ENCODE peak calls at places on chromosomes 12 and 14, in five cellular contexts. One of them, this sample, is unnamed.

GRCh38 chr12:56839489-56840442 is 76.6 kb downstream of the HSD17B6 start:
- DNase-seq in stomach: peak
- DNase-seq in HCT116: peak
- DNase-seq in prostate gland: peak
- DNase-seq in breast epithelium: no peak
- DNase-seq in this sample: peak

GRCh38 chr12:7934560-7935463 is 1.2 kb downstream of the SLC2A3 start:
- DNase-seq in stomach: no peak
- DNase-seq in breast epithelium: no peak
- DNase-seq in prostate gland: no peak
- DNase-seq in HCT116: no peak
- DNase-seq in this sample: no peak

GRCh38 chr12:121001841-121002483 is 14.3 kb downstream of the C12orf43 start:
- DNase-seq in breast epithelium: no peak
- DNase-seq in stomach: no peak
- DNase-seq in prostate gland: no peak
- DNase-seq in HCT116: no peak
- DNase-seq in this sample: peak

GRCh38 chr14:90642239-90642717 is 174.0 kb downstream of the TTC7B start:
- DNase-seq in stomach: no peak
- DNase-seq in breast epithelium: no peak
- DNase-seq in prostate gland: no peak
- DNase-seq in HCT116: no peak
- DNase-seq in this sample: no peak

GRCh38 chr14:89298056-89298834 is 118.8 kb downstream of the FOXN3 start:
- DNase-seq in stomach: no peak
- DNase-seq in prostate gland: peak
- DNase-seq in HCT116: no peak
- DNase-seq in breast epithelium: no peak
- DNase-seq in this sample: no peak

GRCh38 chr12:128966411-128966810 is 113.1 kb downstream of the GLT1D1 start:
- DNase-seq in breast epithelium: no peak
- DNase-seq in prostate gland: no peak
- DNase-seq in HCT116: no peak
- DNase-seq in stomach: no peak
- DNase-seq in this sample: no peak

GRCh38 chr14:42322486-42323284 is 716.0 kb downstream of the LRFN5 start:
- DNase-seq in breast epithelium: no peak
- DNase-seq in prostate gland: no peak
- DNase-seq in stomach: no peak
- DNase-seq in HCT116: no peak
- DNase-seq in this sample: no peak

GRCh38 chr14:95547626-95548327 is 12.9 kb downstream of the GLRX5 start:
- DNase-seq in stomach: no peak
- DNase-seq in HCT116: no peak
- DNase-seq in prostate gland: no peak
- DNase-seq in breast epithelium: no peak
- DNase-seq in this sample: no peak

GRCh38 chr12:126424696-126425095 is 1359.5 kb downstream of the AACS start:
- DNase-seq in stomach: no peak
- DNase-seq in breast epithelium: no peak
- DNase-seq in HCT116: no peak
- DNase-seq in prostate gland: no peak
- DNase-seq in this sample: no peak

GRCh38 chr14:68794130-68794855 is 1.4 kb upstream of the ZFP36L1 start:
- DNase-seq in prostate gland: peak
- DNase-seq in stomach: peak
- DNase-seq in breast epithelium: peak
- DNase-seq in HCT116: no peak
- DNase-seq in this sample: peak

GRCh38 chr12:94792690-94793089 is 142.3 kb upstream of the TMCC3 start:
- DNase-seq in breast epithelium: no peak
- DNase-seq in stomach: no peak
- DNase-seq in HCT116: no peak
- DNase-seq in prostate gland: no peak
- DNase-seq in this sample: no peak

GRCh38 chr14:78633747-78634146 is 463.6 kb downstream of the NRXN3 start:
- DNase-seq in HCT116: no peak
- DNase-seq in stomach: no peak
- DNase-seq in breast epithelium: no peak
- DNase-seq in prostate gland: peak
- DNase-seq in this sample: no peak

GRCh38 chr12:56763753-56764657 is 881 bp downstream of the HSD17B6 start:
- DNase-seq in breast epithelium: no peak
- DNase-seq in stomach: no peak
- DNase-seq in prostate gland: no peak
- DNase-seq in HCT116: no peak
- DNase-seq in this sample: no peak

GRCh38 chr12:3218150-3218845 is 141.1 kb downstream of the TSPAN9 start:
- DNase-seq in HCT116: no peak
- DNase-seq in prostate gland: peak
- DNase-seq in breast epithelium: peak
- DNase-seq in stomach: peak
- DNase-seq in this sample: no peak

GRCh38 chr12:65192963-65193516 is 23.7 kb downstream of the LEMD3 start:
- DNase-seq in prostate gland: no peak
- DNase-seq in breast epithelium: no peak
- DNase-seq in stomach: no peak
- DNase-seq in HCT116: no peak
- DNase-seq in this sample: no peak

GRCh38 chr12:55736780-55737580 is 5.9 kb upstream of the GDF11 start:
- DNase-seq in breast epithelium: no peak
- DNase-seq in HCT116: peak
- DNase-seq in prostate gland: peak
- DNase-seq in stomach: peak
- DNase-seq in this sample: peak

GRCh38 chr14:84646791-84647500 is 883.0 kb upstream of the FLRT2 start:
- DNase-seq in HCT116: no peak
- DNase-seq in breast epithelium: no peak
- DNase-seq in prostate gland: no peak
- DNase-seq in stomach: no peak
- DNase-seq in this sample: no peak

GRCh38 chr12:131280426-131280825 is 326.7 kb downstream of the ADGRD1 start:
- DNase-seq in breast epithelium: no peak
- DNase-seq in stomach: peak
- DNase-seq in prostate gland: no peak
- DNase-seq in HCT116: no peak
- DNase-seq in this sample: peak

GRCh38 chr12:92779902-92780301 is 77.1 kb downstream of the PLEKHG7 start:
- DNase-seq in stomach: no peak
- DNase-seq in breast epithelium: no peak
- DNase-seq in prostate gland: no peak
- DNase-seq in HCT116: no peak
- DNase-seq in this sample: no peak

GRCh38 chr12:128797119-128798118 is 26.3 kb downstream of the SLC15A4 start:
- DNase-seq in HCT116: no peak
- DNase-seq in prostate gland: no peak
- DNase-seq in stomach: no peak
- DNase-seq in breast epithelium: no peak
- DNase-seq in this sample: no peak

GRCh38 chr12:115407036-115407435 is 723.1 kb upstream of the TBX3 start:
- DNase-seq in HCT116: no peak
- DNase-seq in stomach: no peak
- DNase-seq in prostate gland: no peak
- DNase-seq in breast epithelium: no peak
- DNase-seq in this sample: no peak

GRCh38 chr12:90003688-90004087 is 295.1 kb upstream of the ATP2B1 start:
- DNase-seq in HCT116: no peak
- DNase-seq in stomach: no peak
- DNase-seq in breast epithelium: no peak
- DNase-seq in prostate gland: no peak
- DNase-seq in this sample: no peak

GRCh38 chr12:90004319-90005074 is 295.9 kb upstream of the ATP2B1 start:
- DNase-seq in HCT116: no peak
- DNase-seq in prostate gland: no peak
- DNase-seq in breast epithelium: no peak
- DNase-seq in stomach: no peak
- DNase-seq in this sample: no peak

GRCh38 chr12:89995870-89996269 is 287.2 kb upstream of the ATP2B1 start:
- DNase-seq in prostate gland: no peak
- DNase-seq in stomach: no peak
- DNase-seq in HCT116: no peak
- DNase-seq in breast epithelium: no peak
- DNase-seq in this sample: no peak

GRCh38 chr12:90000721-90001120 is 292.1 kb upstream of the ATP2B1 start:
- DNase-seq in HCT116: no peak
- DNase-seq in prostate gland: no peak
- DNase-seq in breast epithelium: no peak
- DNase-seq in stomach: no peak
- DNase-seq in this sample: no peak

GRCh38 chr12:89999699-90000505 is 291.3 kb upstream of the ATP2B1 start:
- DNase-seq in breast epithelium: no peak
- DNase-seq in stomach: no peak
- DNase-seq in HCT116: no peak
- DNase-seq in prostate gland: no peak
- DNase-seq in this sample: no peak
- H3K4me3 ChIP-seq in breast epithelium: no peak
- H3K4me3 ChIP-seq in stomach: no peak
- H3K4me3 ChIP-seq in HCT116: no peak
- H3K4me3 ChIP-seq in prostate gland: no peak
- H3K4me3 ChIP-seq in this sample: no peak

GRCh38 chr12:79769860-79770485 is 79.2 kb upstream of the PAWR start:
- DNase-seq in prostate gland: no peak
- DNase-seq in breast epithelium: no peak
- DNase-seq in HCT116: no peak
- DNase-seq in stomach: no peak
- DNase-seq in this sample: no peak
- TF ChIP-seq POLR2AphosphoS5 in prostate gland: no peak
- TF ChIP-seq POLR2AphosphoS5 in breast epithelium: no peak
- TF ChIP-seq POLR2AphosphoS5 in HCT116: no peak
- TF ChIP-seq POLR2AphosphoS5 in stomach: no peak
- TF ChIP-seq POLR2AphosphoS5 in this sample: no peak

DNA sequence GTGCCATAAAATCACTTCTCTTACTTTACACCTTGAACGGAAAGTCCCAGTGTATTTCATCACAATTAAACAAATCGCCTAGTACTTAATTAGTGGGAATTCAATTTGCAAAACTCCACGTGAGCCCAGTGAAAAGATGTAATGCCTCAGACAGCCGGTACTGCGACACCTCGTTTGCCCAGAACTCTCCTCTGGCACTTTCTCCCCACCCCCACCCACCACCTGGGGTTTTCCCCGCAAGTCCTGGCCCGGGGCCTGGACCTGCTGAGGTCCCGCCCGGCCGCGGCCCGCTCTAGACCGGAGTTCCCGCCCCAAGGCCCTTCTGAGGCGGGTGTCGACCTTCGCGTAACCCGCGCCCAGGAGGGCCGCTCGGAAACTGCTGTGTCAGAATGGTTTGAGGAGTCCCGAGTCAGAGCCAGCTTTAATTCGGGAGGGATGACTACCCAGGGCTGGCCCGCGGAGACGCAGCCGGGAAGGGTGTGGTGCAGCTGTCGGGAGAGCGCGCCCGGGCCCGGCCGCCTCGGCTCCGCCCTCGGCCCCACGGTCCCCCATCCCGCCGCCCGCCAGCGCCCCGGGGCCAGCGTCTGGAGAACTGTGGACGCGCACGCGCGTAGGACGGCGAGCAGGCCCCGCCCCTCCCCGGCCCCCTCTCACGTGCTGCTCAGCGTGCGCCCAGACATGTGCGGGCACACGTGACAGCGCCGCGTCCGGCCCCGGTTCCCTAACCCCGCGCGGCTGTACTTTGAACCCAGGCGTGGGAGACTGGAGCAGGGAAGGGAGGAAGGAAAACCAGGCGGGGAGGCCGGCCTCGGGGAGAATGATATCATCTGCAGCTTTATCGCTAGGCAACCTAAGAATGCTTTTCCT is 10.8 kb downstream of the BHLHE41 start:
- DNase-seq in stomach: peak
- DNase-seq in breast epithelium: peak
- DNase-seq in prostate gland: peak
- DNase-seq in HCT116: peak
- DNase-seq in this sample: peak
- TF ChIP-seq POLR2A in stomach: no peak
- TF ChIP-seq POLR2A in breast epithelium: no peak
- TF ChIP-seq POLR2A in prostate gland: peak
- TF ChIP-seq POLR2A in HCT116: no peak
- TF ChIP-seq POLR2A in this sample: no peak

DNA sequence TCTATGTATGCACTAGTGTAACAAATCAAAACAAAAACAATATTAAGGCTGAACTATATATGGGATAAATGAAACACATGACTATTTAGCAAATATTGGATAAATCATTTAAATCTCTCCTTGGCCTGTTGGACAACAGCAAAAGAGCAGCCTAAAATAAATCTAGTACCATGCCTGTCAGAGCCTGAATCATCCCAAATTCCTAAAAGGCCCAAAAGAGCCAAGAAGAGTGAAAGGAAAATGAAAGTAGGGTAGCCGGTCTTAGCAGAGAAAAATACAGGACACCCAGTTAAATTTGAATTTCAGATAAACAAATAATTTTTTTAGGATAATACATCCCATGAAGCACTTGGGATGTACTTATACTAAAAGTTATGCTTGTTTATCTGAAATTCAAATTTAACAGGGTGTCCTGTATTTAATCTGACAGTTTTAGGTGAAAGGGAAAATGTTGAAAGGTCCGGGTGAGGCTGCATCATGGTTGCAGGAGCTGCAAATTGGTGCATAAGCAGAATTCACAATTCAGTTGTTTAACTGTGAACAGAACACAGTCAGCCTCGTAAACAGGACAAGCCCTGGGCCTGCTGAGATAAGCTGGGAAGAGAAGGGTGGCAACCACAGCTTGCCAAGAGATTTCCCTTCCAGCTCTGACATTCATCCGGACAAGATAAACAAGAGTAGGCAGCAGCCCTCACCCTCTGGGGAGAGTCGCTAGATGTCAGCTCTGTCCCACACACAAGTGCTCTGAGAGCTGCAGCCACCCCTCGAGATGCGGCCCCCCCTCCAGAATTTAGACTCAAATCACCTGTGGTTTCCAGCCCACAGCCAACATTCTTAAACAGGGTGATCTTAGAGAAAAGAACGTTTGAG is 30.3 kb downstream of the DMAC2L start:
- DNase-seq in HCT116: no peak
- DNase-seq in stomach: no peak
- DNase-seq in prostate gland: peak
- DNase-seq in breast epithelium: peak
- DNase-seq in this sample: peak
- H3K4me3 ChIP-seq in HCT116: no peak
- H3K4me3 ChIP-seq in stomach: peak
- H3K4me3 ChIP-seq in prostate gland: no peak
- H3K4me3 ChIP-seq in breast epithelium: peak
- H3K4me3 ChIP-seq in this sample: no peak

This sample was measured in spleen.